ENCODE peak calls at places on chromosomes 11 and 22, in five cellular contexts. One of them, this sample, is unnamed.

GRCh38 chr11:7671807-7672206 is 1.5 kb downstream of the CYB5R2 start:
- DNase-seq in IMR-90: no peak
- DNase-seq in K562: no peak
- DNase-seq in SK-N-SH: no peak
- DNase-seq in HepG2: no peak
- DNase-seq in this sample: peak; percentile 62

GRCh38 chr11:35600439-35600838 is 17.8 kb upstream of the FJX1 start:
- DNase-seq in IMR-90: no peak
- DNase-seq in K562: no peak
- DNase-seq in SK-N-SH: no peak
- DNase-seq in HepG2: no peak
- DNase-seq in this sample: no peak

GRCh38 chr11:71774603-71775222 is 58.3 kb upstream of the DEFB108B start:
- DNase-seq in IMR-90: no peak
- DNase-seq in K562: no peak
- DNase-seq in SK-N-SH: no peak
- DNase-seq in HepG2: no peak
- DNase-seq in this sample: no peak

GRCh38 chr22:28373841-28374240 is 305.8 kb downstream of the TTC28 start:
- DNase-seq in IMR-90: peak; percentile 66
- DNase-seq in K562: no peak
- DNase-seq in SK-N-SH: no peak
- DNase-seq in HepG2: no peak
- DNase-seq in this sample: no peak

GRCh38 chr22:31350410-31350863 is 4.3 kb upstream of the PATZ1 start:
- DNase-seq in IMR-90: no peak
- DNase-seq in K562: peak; percentile 23
- DNase-seq in SK-N-SH: peak; percentile 89
- DNase-seq in HepG2: peak; percentile 90
- DNase-seq in this sample: no peak

GRCh38 chr22:17785185-17786184 is 11.2 kb upstream of the BID start:
- DNase-seq in IMR-90: no peak
- DNase-seq in K562: peak; percentile 85
- DNase-seq in SK-N-SH: no peak
- DNase-seq in HepG2: peak; percentile 72
- DNase-seq in this sample: no peak

GRCh38 chr11:85756401-85757200 is 54.3 kb downstream of the SYTL2 start:
- DNase-seq in IMR-90: no peak
- DNase-seq in K562: no peak
- DNase-seq in SK-N-SH: no peak
- DNase-seq in HepG2: no peak
- DNase-seq in this sample: no peak

GRCh38 chr11:1220941-1221721 is 1.7 kb upstream of the MUC5B start:
- DNase-seq in IMR-90: no peak
- DNase-seq in K562: no peak
- DNase-seq in SK-N-SH: peak; percentile 19
- DNase-seq in HepG2: no peak
- DNase-seq in this sample: no peak

GRCh38 chr22:38088723-38089473 is 4.9 kb upstream of the SLC16A8 start:
- DNase-seq in IMR-90: no peak
- DNase-seq in K562: peak; percentile 47
- DNase-seq in SK-N-SH: peak; percentile 61
- DNase-seq in HepG2: no peak
- DNase-seq in this sample: no peak

GRCh38 chr11:114208371-114208770 is 87.8 kb upstream of the NNMT start:
- DNase-seq in IMR-90: no peak
- DNase-seq in K562: no peak
- DNase-seq in SK-N-SH: no peak
- DNase-seq in HepG2: no peak
- DNase-seq in this sample: no peak

GRCh38 chr22:49691256-49691655 is 136.4 kb downstream of the BRD1 start:
- DNase-seq in IMR-90: no peak
- DNase-seq in K562: no peak
- DNase-seq in SK-N-SH: no peak
- DNase-seq in HepG2: no peak
- DNase-seq in this sample: no peak

GRCh38 chr22:35742342-35743100 is 24.8 kb downstream of the APOL5 start:
- DNase-seq in IMR-90: peak; percentile 81
- DNase-seq in K562: peak; percentile 54
- DNase-seq in SK-N-SH: no peak
- DNase-seq in HepG2: no peak
- DNase-seq in this sample: no peak

GRCh38 chr22:29306830-29307657 is 594 bp downstream of the GAS2L1 start:
- DNase-seq in IMR-90: peak; percentile 61
- DNase-seq in K562: peak; percentile 82
- DNase-seq in SK-N-SH: peak; percentile 93
- DNase-seq in HepG2: peak; percentile 39
- DNase-seq in this sample: no peak

GRCh38 chr22:33385611-33386010 is 327.4 kb upstream of the SYN3 start:
- DNase-seq in IMR-90: no peak
- DNase-seq in K562: no peak
- DNase-seq in SK-N-SH: no peak
- DNase-seq in HepG2: no peak
- DNase-seq in this sample: no peak

GRCh38 chr11:97574976-97575665 is 1185.3 kb downstream of the JRKL start:
- DNase-seq in IMR-90: no peak
- DNase-seq in K562: no peak
- DNase-seq in SK-N-SH: no peak
- DNase-seq in HepG2: no peak
- DNase-seq in this sample: no peak

GRCh38 chr22:32044913-32045312 is 1.9 kb downstream of the SLC5A1 start:
- DNase-seq in IMR-90: no peak
- DNase-seq in K562: no peak
- DNase-seq in SK-N-SH: peak; percentile 43
- DNase-seq in HepG2: no peak
- DNase-seq in this sample: no peak

GRCh38 chr11:65506770-65507485 is 8.1 kb downstream of the MALAT1 start:
- DNase-seq in IMR-90: peak; percentile 95
- DNase-seq in K562: no peak
- DNase-seq in SK-N-SH: no peak
- DNase-seq in HepG2: no peak
- DNase-seq in this sample: no peak

GRCh38 chr22:27090595-27090994 is 433.2 kb downstream of the MIAT start:
- DNase-seq in IMR-90: no peak
- DNase-seq in K562: no peak
- DNase-seq in SK-N-SH: no peak
- DNase-seq in HepG2: no peak
- DNase-seq in this sample: no peak

GRCh38 chr11:12831471-12832202 is 157.4 kb downstream of the TEAD1 start:
- DNase-seq in IMR-90: peak; percentile 28
- DNase-seq in K562: no peak
- DNase-seq in SK-N-SH: no peak
- DNase-seq in HepG2: no peak
- DNase-seq in this sample: no peak

GRCh38 chr11:119376197-119376847 is 5.2 kb downstream of the USP2 start:
- DNase-seq in IMR-90: peak; percentile 37
- DNase-seq in K562: no peak
- DNase-seq in SK-N-SH: peak; percentile 33
- DNase-seq in HepG2: peak; percentile 88
- DNase-seq in this sample: no peak

GRCh38 chr11:127017482-127017881 is 16.9 kb upstream of the KIRREL3 start:
- DNase-seq in IMR-90: peak; percentile 93
- DNase-seq in K562: peak; percentile 14
- DNase-seq in SK-N-SH: no peak
- DNase-seq in HepG2: no peak
- DNase-seq in this sample: no peak

GRCh38 chr11:121762820-121763219 is 310.1 kb upstream of the SORL1-AS1 start:
- DNase-seq in IMR-90: peak; percentile 52
- DNase-seq in K562: no peak
- DNase-seq in SK-N-SH: peak; percentile 54
- DNase-seq in HepG2: no peak
- DNase-seq in this sample: no peak

GRCh38 chr11:101430236-101430635 is 153.6 kb downstream of the TRPC6 start:
- DNase-seq in IMR-90: no peak
- DNase-seq in K562: no peak
- DNase-seq in SK-N-SH: no peak
- DNase-seq in HepG2: no peak
- DNase-seq in this sample: no peak

GRCh38 chr11:120566176-120566575 is 54.6 kb downstream of the GRIK4 start:
- DNase-seq in IMR-90: peak; percentile 54
- DNase-seq in K562: no peak
- DNase-seq in SK-N-SH: no peak
- DNase-seq in HepG2: no peak
- DNase-seq in this sample: no peak

GRCh38 chr11:1628506-1629325 is 859 bp upstream of the KRTAP5-5 start:
- DNase-seq in IMR-90: peak; percentile 9
- DNase-seq in K562: peak; percentile 85
- DNase-seq in SK-N-SH: peak; percentile 96
- DNase-seq in HepG2: peak; percentile 21
- DNase-seq in this sample: no peak

GRCh38 chr11:126140106-126140931 is 71.1 kb downstream of the RPUSD4 start:
- DNase-seq in IMR-90: no peak
- DNase-seq in K562: no peak
- DNase-seq in SK-N-SH: no peak
- DNase-seq in HepG2: no peak
- DNase-seq in this sample: no peak

GRCh38 chr11:94768602-94769511 is 701 bp downstream of the AMOTL1 start:
- DNase-seq in IMR-90: peak; percentile 49
- DNase-seq in K562: peak; percentile 55
- DNase-seq in SK-N-SH: peak; percentile 79
- DNase-seq in HepG2: no peak
- DNase-seq in this sample: no peak

GRCh38 chr11:120235024-120235628 is 4.8 kb upstream of the POU2F3 start:
- DNase-seq in IMR-90: peak; percentile 43
- DNase-seq in K562: peak; percentile 83
- DNase-seq in SK-N-SH: peak; percentile 78
- DNase-seq in HepG2: peak; percentile 66
- DNase-seq in this sample: no peak

GRCh38 chr11:31919175-31919574 is 108.1 kb upstream of the PAX6 start:
- DNase-seq in IMR-90: no peak
- DNase-seq in K562: no peak
- DNase-seq in SK-N-SH: no peak
- DNase-seq in HepG2: no peak
- DNase-seq in this sample: no peak

GRCh38 chr22:38938925-38939324 is 18.5 kb upstream of the APOBEC3A start:
- DNase-seq in IMR-90: no peak
- DNase-seq in K562: no peak
- DNase-seq in SK-N-SH: no peak
- DNase-seq in HepG2: no peak
- DNase-seq in this sample: no peak

GRCh38 chr11:7577226-7577882 is 63.6 kb downstream of the PPFIBP2 start:
- DNase-seq in IMR-90: no peak
- DNase-seq in K562: no peak
- DNase-seq in SK-N-SH: peak; percentile 29
- DNase-seq in HepG2: no peak
- DNase-seq in this sample: no peak

GRCh38 chr11:78325274-78325781 is 92.3 kb downstream of the GAB2 start:
- DNase-seq in IMR-90: no peak
- DNase-seq in K562: peak; percentile 41
- DNase-seq in SK-N-SH: no peak
- DNase-seq in HepG2: no peak
- DNase-seq in this sample: peak; percentile 32

GRCh38 chr22:38454361-38455062 is 487 bp downstream of the KCNJ4 start:
- DNase-seq in IMR-90: no peak
- DNase-seq in K562: peak; percentile 57
- DNase-seq in SK-N-SH: peak; percentile 54
- DNase-seq in HepG2: no peak
- DNase-seq in this sample: no peak

GRCh38 chr22:35039625-35040024 is 26.3 kb upstream of the ISX start:
- DNase-seq in IMR-90: no peak
- DNase-seq in K562: no peak
- DNase-seq in SK-N-SH: peak; percentile 23
- DNase-seq in HepG2: no peak
- DNase-seq in this sample: no peak

GRCh38 chr11:115676768-115677167 is 172.6 kb upstream of the CADM1 start:
- DNase-seq in IMR-90: peak; percentile 81
- DNase-seq in K562: no peak
- DNase-seq in SK-N-SH: no peak
- DNase-seq in HepG2: no peak
- DNase-seq in this sample: no peak

GRCh38 chr22:42283288-42284229 is 13.1 kb upstream of the TCF20 start:
- DNase-seq in IMR-90: no peak
- DNase-seq in K562: peak; percentile 15
- DNase-seq in SK-N-SH: peak; percentile 48
- DNase-seq in HepG2: no peak
- DNase-seq in this sample: no peak

GRCh38 chr22:38082986-38083710 is 836 bp downstream of the SLC16A8 start:
- DNase-seq in IMR-90: no peak
- DNase-seq in K562: no peak
- DNase-seq in SK-N-SH: no peak
- DNase-seq in HepG2: no peak
- DNase-seq in this sample: no peak

GRCh38 chr11:61698173-61698965 is 18.2 kb downstream of the DAGLA start:
- DNase-seq in IMR-90: no peak
- DNase-seq in K562: no peak
- DNase-seq in SK-N-SH: no peak
- DNase-seq in HepG2: no peak
- DNase-seq in this sample: no peak

GRCh38 chr11:120832609-120833221 is 191.2 kb upstream of the TBCEL start:
- DNase-seq in IMR-90: no peak
- DNase-seq in K562: no peak
- DNase-seq in SK-N-SH: no peak
- DNase-seq in HepG2: no peak
- DNase-seq in this sample: no peak

GRCh38 chr11:88552377-88553029 is 215.0 kb upstream of the CTSC start:
- DNase-seq in IMR-90: peak; percentile 55
- DNase-seq in K562: peak; percentile 65
- DNase-seq in SK-N-SH: peak; percentile 23
- DNase-seq in HepG2: peak; percentile 39
- DNase-seq in this sample: peak; percentile 12
- TF ChIP-seq MXI1 in IMR-90: no peak
- TF ChIP-seq MXI1 in K562: no peak
- TF ChIP-seq MXI1 in SK-N-SH: no peak
- TF ChIP-seq MXI1 in HepG2: no peak
- TF ChIP-seq MXI1 in this sample: no peak

GRCh38 chr22:46098525-46099475 is 51.5 kb upstream of the PPARA start:
- DNase-seq in IMR-90: no peak
- DNase-seq in K562: no peak
- DNase-seq in SK-N-SH: peak; percentile 79
- DNase-seq in HepG2: no peak
- DNase-seq in this sample: no peak
- H3K4me3 ChIP-seq in IMR-90: no peak overlapping the region
- H3K4me3 ChIP-seq in K562: no peak overlapping the region
- H3K4me3 ChIP-seq in SK-N-SH: no peak overlapping the region
- H3K4me3 ChIP-seq in HepG2: no peak overlapping the region
- H3K4me3 ChIP-seq in this sample: no peak overlapping the region

GRCh38 chr11:17229481-17230152 is 21.8 kb upstream of the PIK3C2A start:
- DNase-seq in IMR-90: no peak
- DNase-seq in K562: no peak
- DNase-seq in SK-N-SH: no peak
- DNase-seq in HepG2: no peak
- DNase-seq in this sample: no peak
- TF ChIP-seq MXI1 in IMR-90: no peak
- TF ChIP-seq MXI1 in K562: no peak
- TF ChIP-seq MXI1 in SK-N-SH: no peak
- TF ChIP-seq MXI1 in HepG2: no peak
- TF ChIP-seq MXI1 in this sample: no peak

DNA sequence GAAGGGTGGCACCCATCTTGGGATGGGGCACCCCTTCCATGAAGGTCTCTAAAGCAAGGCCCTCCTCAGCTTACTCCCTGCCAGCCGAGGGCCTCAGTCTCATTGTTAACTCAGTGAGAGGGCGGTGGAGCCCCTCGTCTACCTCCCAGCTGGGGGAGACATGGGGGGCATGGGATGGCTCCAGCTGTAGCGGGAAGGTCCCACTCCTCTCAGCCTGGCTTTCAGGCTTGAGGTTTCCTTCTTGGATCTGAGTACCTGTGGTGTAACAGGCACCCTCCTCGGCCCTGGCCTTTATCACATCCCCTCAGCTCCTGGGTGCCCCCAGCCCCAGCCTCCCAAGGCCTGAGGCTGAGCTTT is 2.0 kb downstream of the MIF start:
- DNase-seq in IMR-90: no peak
- DNase-seq in K562: no peak
- DNase-seq in SK-N-SH: no peak
- DNase-seq in HepG2: no peak
- DNase-seq in this sample: no peak
- H3K4me3 ChIP-seq in IMR-90: no peak overlapping the region
- H3K4me3 ChIP-seq in K562: peak overlapping the region; percentile 77
- H3K4me3 ChIP-seq in SK-N-SH: peak overlapping the region; percentile 85
- H3K4me3 ChIP-seq in HepG2: peak overlapping the region; percentile 86
- H3K4me3 ChIP-seq in this sample: peak overlapping the region; percentile 98

This sample was measured in GM12878.